ENCODE peak calls at places on chromosomes 3 and 15, in six cellular contexts. One of them, this sample, is unnamed.

GRCh38 chr3:6504834-6505233 is 356.1 kb upstream of the GRM7 start:
- DNase-seq in ACHN: no peak
- DNase-seq in endodermal cell: no peak
- DNase-seq in cardiac muscle cell: no peak
- DNase-seq in brain microvascular endothelial cell: no peak
- DNase-seq in activated CD8-positive, alpha-beta memory T cell treated with anti-CD3 and anti-CD28 coated beads, Interleukin-2, amount 50 U/mL, for 48 hours: no peak
- DNase-seq in this sample: no peak

GRCh38 chr3:23831517-23832394 is 26.0 kb downstream of the UBE2E1 start:
- DNase-seq in brain microvascular endothelial cell: no peak
- DNase-seq in cardiac muscle cell: no peak
- DNase-seq in activated CD8-positive, alpha-beta memory T cell treated with anti-CD3 and anti-CD28 coated beads, Interleukin-2, amount 50 U/mL, for 48 hours: no peak
- DNase-seq in ACHN: no peak
- DNase-seq in endodermal cell: no peak
- DNase-seq in this sample: no peak

GRCh38 chr3:45592830-45593707 is 1.5 kb upstream of the LIMD1 start:
- DNase-seq in brain microvascular endothelial cell: peak
- DNase-seq in endodermal cell: peak
- DNase-seq in ACHN: peak
- DNase-seq in cardiac muscle cell: peak
- DNase-seq in activated CD8-positive, alpha-beta memory T cell treated with anti-CD3 and anti-CD28 coated beads, Interleukin-2, amount 50 U/mL, for 48 hours: peak
- DNase-seq in this sample: peak

GRCh38 chr3:56890448-56891083 is 88.8 kb upstream of the ARHGEF3 start:
- DNase-seq in brain microvascular endothelial cell: no peak
- DNase-seq in activated CD8-positive, alpha-beta memory T cell treated with anti-CD3 and anti-CD28 coated beads, Interleukin-2, amount 50 U/mL, for 48 hours: no peak
- DNase-seq in cardiac muscle cell: no peak
- DNase-seq in ACHN: no peak
- DNase-seq in endodermal cell: no peak
- DNase-seq in this sample: no peak

GRCh38 chr15:62927196-62927595 is 115.4 kb upstream of the TPM1 start:
- DNase-seq in endodermal cell: no peak
- DNase-seq in cardiac muscle cell: no peak
- DNase-seq in ACHN: peak
- DNase-seq in brain microvascular endothelial cell: no peak
- DNase-seq in activated CD8-positive, alpha-beta memory T cell treated with anti-CD3 and anti-CD28 coated beads, Interleukin-2, amount 50 U/mL, for 48 hours: no peak
- DNase-seq in this sample: no peak

GRCh38 chr3:6860911-6861330 is at the start of gene GRM7:
- DNase-seq in cardiac muscle cell: peak
- DNase-seq in activated CD8-positive, alpha-beta memory T cell treated with anti-CD3 and anti-CD28 coated beads, Interleukin-2, amount 50 U/mL, for 48 hours: no peak
- DNase-seq in brain microvascular endothelial cell: no peak
- DNase-seq in endodermal cell: peak
- DNase-seq in ACHN: no peak
- DNase-seq in this sample: no peak

GRCh38 chr15:59659366-59659765 is 2.1 kb upstream of the GTF2A2 start:
- DNase-seq in ACHN: no peak
- DNase-seq in cardiac muscle cell: no peak
- DNase-seq in endodermal cell: no peak
- DNase-seq in brain microvascular endothelial cell: no peak
- DNase-seq in activated CD8-positive, alpha-beta memory T cell treated with anti-CD3 and anti-CD28 coated beads, Interleukin-2, amount 50 U/mL, for 48 hours: no peak
- DNase-seq in this sample: no peak

GRCh38 chr3:74469151-74469550 is 145.3 kb downstream of the CNTN3 start:
- DNase-seq in activated CD8-positive, alpha-beta memory T cell treated with anti-CD3 and anti-CD28 coated beads, Interleukin-2, amount 50 U/mL, for 48 hours: no peak
- DNase-seq in cardiac muscle cell: no peak
- DNase-seq in endodermal cell: no peak
- DNase-seq in ACHN: no peak
- DNase-seq in brain microvascular endothelial cell: no peak
- DNase-seq in this sample: no peak

GRCh38 chr3:17639257-17639656 is 103.2 kb downstream of the TBC1D5 start:
- DNase-seq in endodermal cell: no peak
- DNase-seq in cardiac muscle cell: no peak
- DNase-seq in activated CD8-positive, alpha-beta memory T cell treated with anti-CD3 and anti-CD28 coated beads, Interleukin-2, amount 50 U/mL, for 48 hours: no peak
- DNase-seq in brain microvascular endothelial cell: peak
- DNase-seq in ACHN: peak
- DNase-seq in this sample: no peak

GRCh38 chr3:98598492-98598891 is 5.1 kb upstream of the CPOX start:
- DNase-seq in brain microvascular endothelial cell: no peak
- DNase-seq in ACHN: no peak
- DNase-seq in endodermal cell: no peak
- DNase-seq in cardiac muscle cell: no peak
- DNase-seq in activated CD8-positive, alpha-beta memory T cell treated with anti-CD3 and anti-CD28 coated beads, Interleukin-2, amount 50 U/mL, for 48 hours: no peak
- DNase-seq in this sample: no peak

GRCh38 chr15:73637527-73637926 is 4.3 kb upstream of the NPTN start:
- DNase-seq in brain microvascular endothelial cell: no peak
- DNase-seq in activated CD8-positive, alpha-beta memory T cell treated with anti-CD3 and anti-CD28 coated beads, Interleukin-2, amount 50 U/mL, for 48 hours: no peak
- DNase-seq in cardiac muscle cell: no peak
- DNase-seq in endodermal cell: no peak
- DNase-seq in ACHN: peak
- DNase-seq in this sample: no peak

GRCh38 chr15:78422571-78423340 is 15.3 kb upstream of the IREB2 start:
- DNase-seq in ACHN: peak
- DNase-seq in endodermal cell: peak
- DNase-seq in activated CD8-positive, alpha-beta memory T cell treated with anti-CD3 and anti-CD28 coated beads, Interleukin-2, amount 50 U/mL, for 48 hours: peak
- DNase-seq in cardiac muscle cell: peak
- DNase-seq in brain microvascular endothelial cell: peak
- DNase-seq in this sample: peak

GRCh38 chr3:38099518-38099917 is 37.4 kb downstream of the ACAA1 start:
- DNase-seq in cardiac muscle cell: no peak
- DNase-seq in activated CD8-positive, alpha-beta memory T cell treated with anti-CD3 and anti-CD28 coated beads, Interleukin-2, amount 50 U/mL, for 48 hours: no peak
- DNase-seq in endodermal cell: peak
- DNase-seq in brain microvascular endothelial cell: no peak
- DNase-seq in ACHN: no peak
- DNase-seq in this sample: no peak

GRCh38 chr15:67185621-67186225 is 68.7 kb downstream of the AAGAB start:
- DNase-seq in brain microvascular endothelial cell: no peak
- DNase-seq in endodermal cell: no peak
- DNase-seq in ACHN: no peak
- DNase-seq in activated CD8-positive, alpha-beta memory T cell treated with anti-CD3 and anti-CD28 coated beads, Interleukin-2, amount 50 U/mL, for 48 hours: peak
- DNase-seq in cardiac muscle cell: no peak
- DNase-seq in this sample: no peak

GRCh38 chr15:43347114-43347513 is 16.7 kb upstream of the LCMT2 start:
- DNase-seq in cardiac muscle cell: no peak
- DNase-seq in ACHN: no peak
- DNase-seq in brain microvascular endothelial cell: no peak
- DNase-seq in endodermal cell: no peak
- DNase-seq in activated CD8-positive, alpha-beta memory T cell treated with anti-CD3 and anti-CD28 coated beads, Interleukin-2, amount 50 U/mL, for 48 hours: no peak
- DNase-seq in this sample: no peak

GRCh38 chr3:34012102-34012461 is 213.7 kb downstream of the PDCD6IP start:
- DNase-seq in activated CD8-positive, alpha-beta memory T cell treated with anti-CD3 and anti-CD28 coated beads, Interleukin-2, amount 50 U/mL, for 48 hours: no peak
- DNase-seq in endodermal cell: no peak
- DNase-seq in brain microvascular endothelial cell: peak
- DNase-seq in ACHN: peak
- DNase-seq in cardiac muscle cell: no peak
- DNase-seq in this sample: peak

This sample was measured in Calu3.